ENCODE peak calls at places on chromosomes 4 and X, in eight cellular contexts. P, F, H, N, D, A, O and U are unnamed samples.

GRCh38 chr4:7144374-7145290 is 47.7 kb upstream of the SORCS2 start:
- DNase-seq in A (no peak), P (no peak), F (no peak), D (no peak), O (no peak), N (no peak), H (no peak), U (no peak)

GRCh38 chrX:108511721-108512120 is 72.1 kb downstream of the COL4A5 start:
- DNase-seq in H (no peak), D (no peak), A (no peak), O (no peak), P (no peak), N (peak; percentile 45), F (no peak), U (no peak)

GRCh38 chr4:88752754-88753153 is 55.1 kb upstream of the NAP1L5 start:
- DNase-seq in F (no peak), N (no peak), H (no peak), A (no peak), O (no peak), D (no peak), P (peak; percentile 46), U (no peak)

GRCh38 chr4:60682901-60683300 is 517.2 kb upstream of the ADGRL3 start:
- DNase-seq in P (no peak), O (no peak), A (no peak), N (no peak), F (no peak), H (no peak), D (no peak), U (no peak)

GRCh38 chr4:153488719-153489384 is 22.7 kb downstream of the TMEM131L start:
- DNase-seq in F (no peak), A (no peak), O (no peak), P (no peak), D (no peak), H (peak; percentile 52), N (peak; percentile 18), U (no peak)

GRCh38 chr4:105845559-105845958 is 49.7 kb upstream of the NPNT start:
- DNase-seq in D (no peak), O (no peak), F (no peak), H (no peak), P (no peak), A (no peak), N (no peak), U (no peak)

GRCh38 chrX:154458116-154458953 is at the start of gene PLXNA3:
- DNase-seq in F (no peak), N (peak; percentile 50), D (no peak), O (peak; percentile 61), P (peak; percentile 54), A (no peak), H (peak; percentile 61), U (peak; percentile 57)

GRCh38 chr4:110361921-110362320 is 114.0 kb upstream of the ENPEP start:
- DNase-seq in A (no peak), O (no peak), P (no peak), N (peak; percentile 85), H (no peak), D (no peak), F (no peak), U (no peak)

GRCh38 chr4:184756399-184756798 is 22.5 kb upstream of the CENPU start:
- DNase-seq in N (peak; percentile 94), P (no peak), D (no peak), O (no peak), F (peak; percentile 46), H (no peak), A (no peak), U (no peak)

GRCh38 chr4:184752496-184753275 is 18.8 kb upstream of the CENPU start:
- DNase-seq in F (no peak), H (no peak), O (no peak), A (no peak), D (no peak), P (no peak), N (no peak), U (no peak)

GRCh38 chr4:184751585-184751956 is 17.7 kb upstream of the CENPU start:
- DNase-seq in N (no peak), F (no peak), A (no peak), O (no peak), D (no peak), H (no peak), P (no peak), U (no peak)

GRCh38 chr4:184757810-184758209 is 23.9 kb upstream of the CENPU start:
- DNase-seq in P (no peak), F (peak; percentile 67), H (no peak), D (no peak), N (peak; percentile 79), A (no peak), O (no peak), U (no peak)

GRCh38 chr4:184755278-184755677 is 21.4 kb upstream of the CENPU start:
- DNase-seq in F (no peak), N (peak; percentile 61), O (no peak), D (no peak), A (no peak), P (no peak), H (no peak), U (no peak)
- H3K4me3 ChIP-seq in F (no peak overlapping the region), N (no peak overlapping the region), O (no peak overlapping the region), D (no peak overlapping the region), A (no peak overlapping the region), P (no peak overlapping the region), H (no peak overlapping the region), U (no peak overlapping the region)

DNA sequence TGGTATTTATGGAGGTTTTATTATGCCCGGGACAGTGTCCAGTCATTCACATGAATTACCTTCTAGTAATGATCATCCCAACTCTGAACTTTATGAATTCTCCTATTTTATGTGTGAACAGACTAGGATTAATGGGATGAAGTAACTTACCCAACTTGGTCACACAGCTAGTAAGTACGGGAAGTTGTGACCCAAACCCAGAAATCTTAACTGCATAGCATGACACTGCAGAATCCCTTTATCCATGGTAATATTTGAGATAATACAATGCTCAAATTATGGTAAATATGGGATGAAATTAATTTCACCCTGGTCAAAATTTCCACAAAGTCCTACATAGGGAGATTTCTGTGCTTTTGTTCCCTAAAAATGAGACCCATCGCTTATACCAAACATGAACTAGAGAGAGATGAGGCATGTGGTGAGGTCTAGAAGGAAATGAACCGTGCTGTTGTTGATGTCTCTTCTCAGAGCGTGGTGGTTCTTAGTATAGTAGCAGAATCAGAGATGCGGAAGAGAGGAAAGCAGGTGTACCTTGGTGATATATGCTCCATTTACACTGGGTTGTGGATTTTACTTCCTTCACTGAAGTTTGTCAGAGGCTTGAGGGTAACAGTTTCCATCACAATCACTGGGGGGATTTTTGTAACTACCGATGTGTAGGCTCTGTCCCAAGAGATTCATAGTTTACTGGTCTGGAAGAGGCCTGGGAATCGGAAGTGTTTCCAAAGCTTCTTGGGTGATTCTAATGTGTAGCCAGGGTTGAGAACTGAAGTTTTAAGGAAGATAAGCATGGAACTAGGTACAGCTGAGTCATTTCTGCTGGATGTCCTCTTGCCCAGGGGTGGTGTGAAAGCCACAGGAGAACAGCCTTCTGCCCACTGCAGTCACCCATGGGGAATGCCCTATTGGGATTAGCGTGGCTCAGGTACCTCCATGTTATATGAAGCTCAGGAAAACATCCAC is 30.2 kb upstream of the FAM9C start:
- DNase-seq in F (no peak), P (no peak), A (no peak), D (no peak), N (no peak), O (no peak), H (peak; percentile 26), U (no peak)
- H3K9me3 ChIP-seq in F (peaks cover 7% of the 10 kb centered on the region), P (no peaks in the 10 kb centered on the region), A (peaks cover 11% of the 10 kb centered on the region), D (no peaks in the 10 kb centered on the region), N (no peaks in the 10 kb centered on the region), O (no peaks in the 10 kb centered on the region), H (no peaks in the 10 kb centered on the region), U (no peaks in the 10 kb centered on the region)

DNA sequence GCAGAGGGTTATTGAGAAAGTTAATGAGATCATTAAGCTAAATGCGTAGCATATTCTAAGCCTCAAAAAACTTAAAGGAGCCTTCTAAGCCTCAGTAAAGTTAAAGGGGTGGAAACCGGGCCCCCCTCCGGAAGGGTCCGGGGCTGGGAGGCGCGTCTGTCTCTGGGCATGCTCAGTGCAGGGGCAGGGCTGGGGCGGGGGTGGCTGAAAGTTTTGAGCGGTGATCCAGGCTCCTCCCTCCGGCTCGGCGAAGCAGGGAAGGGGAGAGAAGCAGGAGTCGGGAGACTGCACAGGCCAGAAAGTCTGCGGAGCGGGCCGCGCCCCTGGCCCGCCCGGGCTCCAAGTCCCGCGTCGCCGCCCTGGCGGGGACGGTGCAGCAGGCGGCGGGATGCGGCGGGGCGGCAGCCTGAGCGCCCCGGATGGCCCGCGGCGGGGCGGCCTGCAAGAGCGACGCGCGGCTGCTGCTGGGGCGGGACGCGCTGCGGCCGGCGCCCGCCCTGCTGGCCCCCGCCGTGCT is at the start of gene EVC:
- DNase-seq in H (peak; percentile 24), A (peak; percentile 70), F (peak; percentile 87), D (peak; percentile 86), P (peak; percentile 72), O (no peak), N (peak; percentile 83), U (peak; percentile 62)
- H3K4me3 ChIP-seq in H (peak within 1 kb of the TSS; percentile 30), A (peak within 1 kb of the TSS; percentile 87), F (peak within 1 kb of the TSS; percentile 55), D (peak within 1 kb of the TSS; percentile 62), P (peak within 1 kb of the TSS; percentile 31), O (no peak within 1 kb of the TSS), N (peak within 1 kb of the TSS; percentile 40), U (no peak within 1 kb of the TSS)

DNA sequence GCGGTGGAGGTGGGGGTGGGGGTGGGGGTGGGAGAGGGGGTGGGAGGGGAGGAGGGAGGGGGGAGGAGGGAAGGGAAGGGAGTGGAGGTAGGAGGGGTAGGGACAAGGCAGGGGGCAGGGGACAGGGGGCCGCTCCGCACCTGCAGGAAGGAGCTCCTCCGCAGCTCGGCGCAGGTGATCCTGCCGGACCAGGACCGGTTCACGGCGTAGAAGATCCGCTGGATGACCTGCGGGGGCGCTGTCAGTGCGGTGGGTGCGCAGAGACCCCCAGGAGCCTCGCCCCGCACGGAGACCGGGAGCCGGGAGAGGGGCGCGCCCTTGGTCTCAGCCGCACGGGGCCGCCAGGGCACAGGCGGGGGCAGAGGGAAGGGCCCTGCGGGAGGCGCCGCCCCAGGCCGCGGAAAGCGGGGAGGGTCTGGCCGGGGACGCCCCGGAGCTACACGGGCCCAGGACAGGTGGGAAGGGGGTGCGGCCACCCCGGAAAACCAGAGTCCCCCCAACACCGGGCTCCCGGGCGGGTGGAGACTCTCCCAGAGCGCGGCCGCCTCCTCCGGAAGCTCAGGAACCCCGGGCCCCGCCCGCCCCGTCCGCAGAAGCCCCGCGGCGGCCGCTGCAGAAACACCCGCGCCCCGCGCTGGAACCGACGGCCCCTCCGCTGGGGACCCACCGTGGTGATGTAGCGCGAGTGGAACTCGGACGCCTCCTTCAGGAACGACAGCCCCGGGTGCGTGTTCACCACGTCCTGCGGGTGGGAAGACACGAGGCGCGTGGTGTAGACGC is 27.6 kb upstream of the GTPBP6 start:
- DNase-seq in A (no peak), H (no peak), P (no peak), F (no peak), N (no peak), O (no peak), D (no peak), U (peak; percentile 43)
- H3K9me3 ChIP-seq in A (no peaks in the 10 kb centered on the region), H (no peaks in the 10 kb centered on the region), P (no peaks in the 10 kb centered on the region), F (no peaks in the 10 kb centered on the region), N (no peaks in the 10 kb centered on the region), O (no peaks in the 10 kb centered on the region), D (no peaks in the 10 kb centered on the region), U (no peaks in the 10 kb centered on the region)